ENCODE peak calls at places on chromosomes 13 and 19, in eight cellular contexts. U is neural progenitor cell; H is D341Med; K is tibial nerve; A is progenitor cell of endocrine pancreas; B is activated CD4-positive, alpha-beta T cell treated with anti-CD3 and anti-CD28 coated beads for 4 hours; L is fibroblast of mammary gland; Z is T follicular helper cell. T is an unnamed sample.

GRCh38 chr13:110422913-110423688 is 116.0 kb downstream of the COL4A2 start:
- DNase-seq in U (no peak), H (no peak), K (no peak), A (no peak), B (no peak), L (peak), Z (no peak), T (no peak)

GRCh38 chr19:11382898-11383705 is 1.0 kb downstream of the EPOR start:
- DNase-seq in U (peak), H (peak), K (peak), A (peak), B (peak), L (no peak), Z (peak), T (peak)

GRCh38 chr13:29918845-29919244 is 68.4 kb upstream of the UBL3 start:
- DNase-seq in U (no peak), H (no peak), K (no peak), A (no peak), B (no peak), L (peak), Z (no peak), T (no peak)

GRCh38 chr19:15048885-15049541 is at the start of gene CASP14:
- DNase-seq in U (no peak), H (no peak), K (no peak), A (no peak), B (no peak), L (no peak), Z (no peak), T (no peak)

GRCh38 chr13:113935081-113935511 is 38.8 kb downstream of the C13orf46 start:
- DNase-seq in U (peak), H (no peak), K (no peak), A (no peak), B (no peak), L (no peak), Z (no peak), T (peak)

GRCh38 chr13:37747071-37747612 is 122.4 kb downstream of the TRPC4 start:
- DNase-seq in U (no peak), H (no peak), K (no peak), A (no peak), B (no peak), L (peak), Z (no peak), T (no peak)

GRCh38 chr13:90105881-90106496 is 1241.5 kb upstream of the MIR17HG start:
- DNase-seq in U (no peak), H (no peak), K (no peak), A (no peak), B (no peak), L (peak), Z (no peak), T (peak)

GRCh38 chr13:105541565-105541964 is 993.9 kb downstream of the EFNB2 start:
- DNase-seq in U (no peak), H (no peak), K (no peak), A (no peak), B (no peak), L (no peak), Z (no peak), T (no peak)

GRCh38 chr19:44640518-44640917 is 3.2 kb upstream of the PVR start:
- DNase-seq in U (no peak), H (no peak), K (no peak), A (no peak), B (no peak), L (peak), Z (no peak), T (no peak)

GRCh38 chr13:98144501-98145350 is 1.8 kb downstream of the FARP1 start:
- DNase-seq in U (peak), H (no peak), K (no peak), A (no peak), B (no peak), L (peak), Z (no peak), T (peak)

GRCh38 chr13:86870388-86870966 is 800.7 kb upstream of the SLITRK5 start:
- DNase-seq in U (peak), H (no peak), K (no peak), A (no peak), B (no peak), L (peak), Z (no peak), T (peak)

GRCh38 chr13:30000373-30000770 is 150.0 kb upstream of the UBL3 start:
- DNase-seq in U (no peak), H (no peak), K (no peak), A (no peak), B (no peak), L (no peak), Z (no peak), T (peak)

GRCh38 chr19:31348416-31349159 is 648 bp downstream of the TSHZ3 start:
- DNase-seq in U (peak), H (no peak), K (peak), A (no peak), B (no peak), L (no peak), Z (no peak), T (peak)